ENCODE peak calls at places on chromosomes 6 and 20, in four cellular contexts. One of them, this sample, is unnamed.

GRCh38 chr6:158835616-158836221 is 16.6 kb upstream of the EZR start:
- DNase-seq in H9: peak; percentile 79
- DNase-seq in IMR-90: peak; percentile 30
- DNase-seq in H1: no peak
- DNase-seq in this sample: peak; percentile 57

GRCh38 chr6:129542705-129543104 is 167.3 kb downstream of the ARHGAP18 start:
- DNase-seq in H9: no peak
- DNase-seq in IMR-90: no peak
- DNase-seq in H1: no peak
- DNase-seq in this sample: no peak

GRCh38 chr20:4776079-4776630 is 54.4 kb downstream of the PRND start:
- DNase-seq in H9: no peak
- DNase-seq in IMR-90: no peak
- DNase-seq in H1: peak; percentile 28
- DNase-seq in this sample: no peak

GRCh38 chr6:2766767-2767314 is 1.6 kb downstream of the WRNIP1 start:
- DNase-seq in H9: no peak
- DNase-seq in IMR-90: peak; percentile 28
- DNase-seq in H1: no peak
- DNase-seq in this sample: no peak

GRCh38 chr20:44251284-44251683 is 4.2 kb downstream of the GDAP1L1 start:
- DNase-seq in H9: no peak
- DNase-seq in IMR-90: no peak
- DNase-seq in H1: no peak
- DNase-seq in this sample: no peak

GRCh38 chr6:1856381-1856780 is 246.7 kb downstream of the FOXC1 start:
- DNase-seq in H9: no peak
- DNase-seq in IMR-90: peak; percentile 75
- DNase-seq in H1: no peak
- DNase-seq in this sample: no peak

GRCh38 chr6:38989064-38989463 is 59.5 kb upstream of the GLP1R start:
- DNase-seq in H9: no peak
- DNase-seq in IMR-90: no peak
- DNase-seq in H1: no peak
- DNase-seq in this sample: no peak

GRCh38 chr20:20520776-20521175 is 152.9 kb downstream of the INSM1 start:
- DNase-seq in H9: no peak
- DNase-seq in IMR-90: peak; percentile 60
- DNase-seq in H1: no peak
- DNase-seq in this sample: no peak

GRCh38 chr6:79196908-79197307 is 37.6 kb downstream of the HMGN3 start:
- DNase-seq in H9: no peak
- DNase-seq in IMR-90: no peak
- DNase-seq in H1: no peak
- DNase-seq in this sample: no peak

GRCh38 chr6:43924222-43924702 is 154.3 kb downstream of the VEGFA start:
- DNase-seq in H9: no peak
- DNase-seq in IMR-90: peak; percentile 56
- DNase-seq in H1: no peak
- DNase-seq in this sample: no peak

GRCh38 chr6:36662827-36663256 is 15.7 kb upstream of the CDKN1A start:
- DNase-seq in H9: no peak
- DNase-seq in IMR-90: no peak
- DNase-seq in H1: no peak
- DNase-seq in this sample: no peak

GRCh38 chr20:34190262-34190661 is 51.0 kb upstream of the ASIP start:
- DNase-seq in H9: no peak
- DNase-seq in IMR-90: no peak
- DNase-seq in H1: no peak
- DNase-seq in this sample: peak; percentile 23
- H4K5ac ChIP-seq in H9: no peak overlapping the region
- H4K5ac ChIP-seq in IMR-90: no peak overlapping the region
- H4K5ac ChIP-seq in H1: no peak overlapping the region
- H4K5ac ChIP-seq in this sample: no peak overlapping the region

DNA sequence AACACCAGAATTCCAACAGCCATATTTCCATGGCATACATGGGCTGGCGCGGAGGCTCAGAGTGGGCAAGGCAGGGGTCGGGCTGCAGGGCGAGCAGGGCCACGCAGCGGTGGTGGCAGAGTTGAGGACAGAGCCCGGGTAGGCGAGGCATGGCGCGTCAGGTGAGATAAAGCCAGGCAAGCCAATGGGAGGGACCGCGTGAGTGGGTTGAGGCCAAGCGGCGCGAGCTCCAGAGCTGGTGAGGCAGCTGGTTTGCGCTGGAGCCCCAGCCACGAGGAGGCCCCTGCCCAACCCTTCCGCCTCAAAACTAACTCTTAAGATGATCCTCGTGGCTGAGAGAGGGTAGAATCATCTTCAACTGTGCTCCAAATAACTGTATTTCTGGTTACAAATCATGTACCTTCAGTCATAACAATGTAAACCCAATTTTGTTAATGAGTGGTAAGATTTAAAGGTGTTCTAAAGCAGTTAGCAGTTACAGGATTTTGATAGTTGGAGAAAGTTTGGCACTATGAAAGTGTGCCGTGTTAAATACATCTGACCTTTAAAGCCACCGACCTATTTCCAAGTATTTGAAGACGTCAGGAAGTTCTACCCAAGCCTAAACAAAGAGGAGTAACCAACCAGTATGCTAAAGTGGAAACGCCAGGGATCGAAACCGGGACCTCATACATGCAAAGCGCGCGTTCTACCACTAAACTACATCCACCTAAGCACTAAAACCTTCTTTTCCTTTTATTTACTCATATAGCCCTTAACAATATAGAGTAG is 107.9 kb downstream of the GPX5 start:
- DNase-seq in H9: peak; percentile 58
- DNase-seq in IMR-90: no peak
- DNase-seq in H1: no peak
- DNase-seq in this sample: peak; percentile 66
- H2BK5ac ChIP-seq in H9: no peak overlapping the region
- H2BK5ac ChIP-seq in IMR-90: no peak overlapping the region
- H2BK5ac ChIP-seq in H1: no peak overlapping the region
- H2BK5ac ChIP-seq in this sample: no peak overlapping the region

GRCh38 chr20:32433311-32434021 is 75.3 kb downstream of the ASXL1 start:
- DNase-seq in H9: no peak
- DNase-seq in IMR-90: no peak
- DNase-seq in H1: no peak
- DNase-seq in this sample: no peak
- H3K79me1 ChIP-seq in H9: no peaks in the 10 kb centered on the region
- H3K79me1 ChIP-seq in IMR-90: peaks cover 71% of the 10 kb centered on the region
- H3K79me1 ChIP-seq in H1: no peaks in the 10 kb centered on the region
- H3K79me1 ChIP-seq in this sample: no peaks in the 10 kb centered on the region

DNA sequence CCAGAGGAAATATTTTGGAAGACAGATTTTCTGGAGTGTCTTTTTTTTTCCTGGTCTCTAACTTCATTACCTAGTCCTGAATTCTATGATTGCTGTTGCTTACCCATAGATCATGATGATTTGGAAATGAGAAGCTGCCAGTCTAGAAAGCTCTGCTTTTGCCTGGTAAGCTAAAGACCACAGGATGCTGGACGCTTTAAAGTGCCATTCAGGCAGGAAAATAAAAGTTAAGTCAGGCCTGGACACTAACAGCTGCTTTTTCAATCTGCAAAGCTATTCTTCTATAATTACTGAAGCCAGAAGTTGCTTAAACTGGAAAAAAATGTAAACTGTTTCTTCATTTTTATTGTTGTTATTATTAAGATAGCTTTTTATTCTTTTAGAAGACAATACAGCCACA is 129.8 kb upstream of the SPACA1 start:
- DNase-seq in H9: no peak
- DNase-seq in IMR-90: no peak
- DNase-seq in H1: no peak
- DNase-seq in this sample: no peak
- H4K5ac ChIP-seq in H9: no peak overlapping the region
- H4K5ac ChIP-seq in IMR-90: no peak overlapping the region
- H4K5ac ChIP-seq in H1: no peak overlapping the region
- H4K5ac ChIP-seq in this sample: no peak overlapping the region

GRCh38 chr6:112877134-112878100 is 530.3 kb downstream of the RFPL4B start:
- DNase-seq in H9: no peak
- DNase-seq in IMR-90: peak; percentile 93
- DNase-seq in H1: no peak
- DNase-seq in this sample: peak; percentile 68
- H2BK5ac ChIP-seq in H9: no peak overlapping the region
- H2BK5ac ChIP-seq in IMR-90: peak overlapping the region; percentile 86
- H2BK5ac ChIP-seq in H1: no peak overlapping the region
- H2BK5ac ChIP-seq in this sample: no peak overlapping the region

GRCh38 chr20:47318596-47319516 is 37.6 kb downstream of the ZMYND8 start:
- DNase-seq in H9: peak; percentile 79
- DNase-seq in IMR-90: peak; percentile 69
- DNase-seq in H1: peak; percentile 77
- DNase-seq in this sample: peak; percentile 91
- H3K79me1 ChIP-seq in H9: no peaks in the 10 kb centered on the region
- H3K79me1 ChIP-seq in IMR-90: peaks cover 85% of the 10 kb centered on the region
- H3K79me1 ChIP-seq in H1: peaks cover 8% of the 10 kb centered on the region
- H3K79me1 ChIP-seq in this sample: peaks cover 17% of the 10 kb centered on the region

DNA sequence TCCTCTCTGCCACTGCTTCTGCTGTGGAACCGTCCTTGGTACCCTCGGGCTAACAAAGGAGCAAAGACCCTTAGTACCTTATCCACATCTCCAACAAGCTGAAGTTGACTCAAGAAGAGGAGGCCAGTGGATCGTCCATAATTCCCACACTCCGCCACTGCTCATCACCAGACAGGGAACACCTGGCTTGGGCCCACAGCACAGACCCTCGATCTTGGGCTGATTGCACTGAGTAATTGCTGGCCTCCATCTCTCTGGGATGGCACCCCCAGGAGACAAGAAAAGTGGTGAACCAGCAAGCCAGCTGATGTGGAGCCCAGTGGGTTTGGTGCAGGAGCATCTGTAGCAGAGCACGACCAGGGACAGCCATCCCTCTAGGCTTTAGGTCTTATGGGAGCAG is 109.4 kb upstream of the GRIK2 start:
- DNase-seq in H9: no peak
- DNase-seq in IMR-90: no peak
- DNase-seq in H1: no peak
- DNase-seq in this sample: no peak
- H4K5ac ChIP-seq in H9: no peak overlapping the region
- H4K5ac ChIP-seq in IMR-90: no peak overlapping the region
- H4K5ac ChIP-seq in H1: no peak overlapping the region
- H4K5ac ChIP-seq in this sample: no peak overlapping the region

GRCh38 chr20:63957690-63958441 is 1.6 kb upstream of the UCKL1 start:
- DNase-seq in H9: peak; percentile 98
- DNase-seq in IMR-90: peak; percentile 23
- DNase-seq in H1: no peak
- DNase-seq in this sample: peak; percentile 87

GRCh38 chr20:63955281-63955845 is 853 bp downstream of the UCKL1 start:
- DNase-seq in H9: no peak
- DNase-seq in IMR-90: no peak
- DNase-seq in H1: peak; percentile 68
- DNase-seq in this sample: peak; percentile 40

GRCh38 chr20:63956664-63957003 is 418 bp upstream of the UCKL1 start:
- DNase-seq in H9: no peak
- DNase-seq in IMR-90: no peak
- DNase-seq in H1: no peak
- DNase-seq in this sample: no peak

GRCh38 chr20:63957004-63957689 is 931 bp upstream of the UCKL1 start:
- DNase-seq in H9: peak; percentile 95
- DNase-seq in IMR-90: peak; percentile 49
- DNase-seq in H1: peak; percentile 90
- DNase-seq in this sample: peak; percentile 90

DNA sequence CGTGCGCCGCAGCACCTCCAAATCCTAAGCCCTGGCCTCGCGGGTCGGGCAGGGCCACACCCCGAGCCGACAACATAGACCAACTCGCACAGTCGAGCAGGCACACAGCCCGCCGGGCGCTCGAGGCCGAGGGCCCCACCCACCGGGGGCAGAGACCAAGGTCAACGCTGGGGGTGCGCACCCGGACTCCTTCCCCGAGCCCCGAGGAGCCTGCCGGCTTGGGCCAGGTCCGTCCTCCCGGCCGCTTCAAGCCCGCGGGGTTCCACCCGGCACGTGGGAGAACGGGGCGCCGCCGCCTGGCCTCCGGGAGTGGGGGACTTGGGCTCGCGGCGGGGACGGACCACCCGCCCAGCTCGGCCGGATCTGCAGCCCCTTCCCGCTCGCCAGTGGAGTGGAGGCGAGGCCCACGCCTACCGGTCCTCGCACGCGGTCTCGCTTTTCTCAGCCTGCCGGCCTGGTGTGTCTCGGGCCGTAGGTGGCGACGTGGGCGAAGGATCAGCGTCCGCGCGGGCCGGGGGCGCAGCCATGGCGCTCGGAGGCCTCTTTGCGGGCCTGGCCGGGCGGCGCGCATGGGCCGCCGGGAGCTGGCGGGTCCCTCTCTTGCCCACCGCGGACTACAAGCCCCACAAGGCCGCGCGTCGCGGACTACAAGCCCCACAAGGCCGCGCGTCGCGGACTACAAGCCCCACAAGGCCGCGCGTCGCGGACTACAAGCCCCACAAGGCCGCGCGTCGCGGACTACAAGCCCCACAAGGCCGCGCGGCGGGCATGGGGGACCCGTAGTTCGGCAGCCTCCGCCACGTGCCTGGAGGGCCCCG is at the start of gene UCKL1:
- DNase-seq in H9: peak; percentile 83
- DNase-seq in IMR-90: peak; percentile 91
- DNase-seq in H1: peak; percentile 91
- DNase-seq in this sample: peak; percentile 95
- H2BK5ac ChIP-seq in H9: no peak within 1 kb of the TSS
- H2BK5ac ChIP-seq in IMR-90: peak within 1 kb of the TSS; percentile 95
- H2BK5ac ChIP-seq in H1: peak within 1 kb of the TSS; percentile 97
- H2BK5ac ChIP-seq in this sample: peak within 1 kb of the TSS; percentile 69